ENCODE peak calls at places on chromosomes 3 and 15, in ten cellular contexts. T, X, E, W, A, Z, B, C, D and J are unnamed samples.

GRCh38 chr15:63389902-63390301 is 8.3 kb upstream of the CA12 start:
- DNase-seq in A (no peak), T (no peak), E (no peak), D (no peak), C (no peak), B (no peak), X (no peak), Z (no peak), W (no peak), J (no peak)

GRCh38 chr3:48301814-48302194 is 31.7 kb downstream of the SPINK8 start:
- DNase-seq in Z (peak), W (no peak), X (no peak), T (no peak), D (peak), E (no peak), A (no peak), C (no peak), B (no peak), J (no peak)

GRCh38 chr3:63508305-63508704 is 144.2 kb upstream of the SNTN start:
- DNase-seq in C (no peak), A (no peak), X (no peak), B (no peak), W (no peak), T (no peak), D (no peak), Z (no peak), E (no peak), J (no peak)

GRCh38 chr3:138861755-138862333 is 27.1 kb upstream of the PIK3CB start:
- DNase-seq in B (no peak), T (no peak), X (no peak), W (no peak), C (no peak), E (peak), D (no peak), A (peak), Z (peak), J (no peak)

GRCh38 chr3:171753665-171754408 is 56.4 kb downstream of the PLD1 start:
- DNase-seq in W (peak), E (no peak), T (no peak), C (no peak), Z (peak), B (no peak), A (peak), X (no peak), D (no peak), J (no peak)

GRCh38 chr15:46525984-46526725 is 891.3 kb downstream of the SQOR start:
- DNase-seq in A (no peak), B (no peak), T (no peak), Z (no peak), C (no peak), E (no peak), D (no peak), X (no peak), W (no peak), J (no peak)

GRCh38 chr3:184552296-184552695 is 9.3 kb upstream of the EPHB3 start:
- DNase-seq in W (no peak), B (no peak), Z (no peak), A (no peak), X (no peak), C (no peak), E (no peak), T (no peak), D (no peak), J (no peak)

GRCh38 chr15:40283615-40284306 is 897 bp upstream of the ANKRD63 start:
- DNase-seq in T (no peak), Z (no peak), B (no peak), E (no peak), C (no peak), W (no peak), X (no peak), A (no peak), D (no peak), J (no peak)

GRCh38 chr3:56795097-56795806 is 6.5 kb downstream of the ARHGEF3 start:
- DNase-seq in Z (no peak), B (no peak), X (no peak), D (no peak), A (peak), W (no peak), C (no peak), E (no peak), T (no peak), J (no peak)

GRCh38 chr3:71454513-71455423 is 128.8 kb downstream of the FOXP1 start:
- DNase-seq in D (no peak), T (no peak), E (no peak), X (peak), Z (no peak), W (no peak), A (no peak), C (no peak), B (no peak), J (no peak)

GRCh38 chr15:34514251-34514760 is 69.1 kb downstream of the GOLGA8B start:
- DNase-seq in B (peak), W (no peak), T (no peak), E (no peak), Z (peak), D (peak), X (no peak), A (peak), C (no peak), J (no peak)

GRCh38 chr3:113084777-113085176 is 94.0 kb downstream of the GTPBP8 start:
- DNase-seq in B (no peak), Z (peak), X (no peak), A (peak), T (no peak), C (no peak), E (no peak), D (peak), W (peak), J (no peak)

GRCh38 chr3:66609660-66610547 is 109.1 kb upstream of the LRIG1 start:
- DNase-seq in A (peak), B (peak), E (no peak), D (peak), C (no peak), X (no peak), W (peak), Z (peak), T (no peak), J (no peak)

GRCh38 chr15:70248116-70249025 is 150.7 kb upstream of the TLE3 start:
- DNase-seq in X (no peak), E (no peak), B (no peak), W (no peak), T (no peak), A (no peak), D (peak), Z (no peak), C (no peak), J (peak)

GRCh38 chr15:29638781-29639180 is 183.5 kb downstream of the TJP1 start:
- DNase-seq in W (no peak), Z (peak), D (no peak), E (no peak), X (no peak), A (peak), B (no peak), C (no peak), T (no peak), J (no peak)

GRCh38 chr3:179840985-179841384 is 188.1 kb downstream of the USP13 start:
- DNase-seq in B (no peak), E (no peak), W (peak), Z (peak), D (peak), T (no peak), X (no peak), A (peak), C (no peak), J (no peak)

GRCh38 chr15:36256258-36256825 is 323.1 kb upstream of the CDIN1 start:
- DNase-seq in Z (no peak), T (no peak), X (no peak), C (no peak), D (no peak), B (no peak), E (no peak), A (no peak), W (no peak), J (no peak)

GRCh38 chr15:51195459-51195858 is 100.8 kb upstream of the TNFAIP8L3 start:
- DNase-seq in D (no peak), T (no peak), A (no peak), Z (no peak), X (no peak), C (no peak), W (no peak), E (no peak), B (no peak), J (no peak)